ENCODE peak calls at places on chromosomes 2 and 18, in seven cellular contexts. A, I, J, Z, E, S and Y are unnamed samples.

GRCh38 chr2:132761437-132761836 is 91.4 kb upstream of the LYPD1 start:
- DNase-seq in E (no peak), J (no peak), Z (no peak), A (no peak), I (no peak), S (no peak), Y (no peak)

GRCh38 chr2:229511524-229511923 is 202.8 kb downstream of the DNER start:
- DNase-seq in E (no peak), A (no peak), I (no peak), S (no peak), Z (no peak), J (no peak), Y (no peak)

GRCh38 chr2:127094509-127095366 is 12.2 kb downstream of the BIN1 start:
- DNase-seq in S (no peak), Z (no peak), A (no peak), E (no peak), J (no peak), I (no peak), Y (no peak)

GRCh38 chr2:232532406-232532805 is 6.4 kb downstream of the CHRND start:
- DNase-seq in I (no peak), E (no peak), A (no peak), Z (no peak), J (no peak), S (no peak), Y (no peak)

GRCh38 chr2:223918671-223919134 is 26.4 kb downstream of the WDFY1 start:
- DNase-seq in E (no peak), I (no peak), Z (no peak), J (no peak), S (no peak), A (no peak), Y (no peak)

GRCh38 chr18:35215026-35215425 is 25.8 kb upstream of the ZNF397 start:
- DNase-seq in A (no peak), J (no peak), S (no peak), E (no peak), Z (no peak), I (no peak), Y (no peak)

GRCh38 chr2:127142663-127143630 is 36.0 kb upstream of the BIN1 start:
- DNase-seq in A (no peak), J (no peak), I (no peak), E (peak), S (no peak), Z (no peak), Y (no peak)

GRCh38 chr18:79522451-79523220 is 126.9 kb downstream of the NFATC1 start:
- DNase-seq in A (no peak), I (no peak), S (no peak), J (peak), E (no peak), Z (no peak), Y (no peak)

GRCh38 chr2:69945900-69946299 is 15.5 kb downstream of the ASPRV1 start:
- DNase-seq in Z (no peak), E (no peak), A (no peak), S (peak), I (no peak), J (no peak), Y (no peak)

GRCh38 chr2:45786831-45787357 is 135.4 kb downstream of the PRKCE start:
- DNase-seq in J (no peak), E (peak), S (no peak), Z (no peak), A (no peak), I (no peak), Y (no peak)

GRCh38 chr2:222982010-222982908 is 69.7 kb upstream of the KCNE4 start:
- DNase-seq in S (peak), J (peak), E (peak), Z (no peak), I (peak), A (peak), Y (no peak)

GRCh38 chr2:131105156-131105949 is at the start of gene PLEKHB2:
- DNase-seq in J (peak), I (peak), S (peak), A (peak), Z (peak), E (peak), Y (peak)
- TF ChIP-seq CTCF in J (peak), I (peak), S (peak), A (peak), Z (peak), E (no peak), Y (peak)

GRCh38 chr2:41400057-41400665 is 647.7 kb upstream of the PKDCC start:
- DNase-seq in E (peak), A (no peak), I (peak), Z (no peak), J (no peak), S (peak), Y (no peak)
- TF ChIP-seq CTCF in E (peak), A (no peak), I (peak), Z (no peak), J (no peak), S (peak), Y (peak)

GRCh38 chr2:62642429-62643099 is 62.9 kb upstream of the EHBP1 start:
- DNase-seq in Z (no peak), I (no peak), J (no peak), S (no peak), E (no peak), A (no peak), Y (no peak)
- TF ChIP-seq CTCF in Z (no peak), I (no peak), J (no peak), S (no peak), E (no peak), A (no peak), Y (no peak)

GRCh38 chr2:128735296-128735960 is 416.8 kb upstream of the HS6ST1 start:
- DNase-seq in E (no peak), S (no peak), J (no peak), Z (no peak), A (no peak), I (no peak), Y (no peak)

GRCh38 chr2:128733450-128733849 is 414.8 kb upstream of the HS6ST1 start:
- DNase-seq in J (no peak), A (no peak), S (no peak), I (no peak), E (no peak), Z (no peak), Y (no peak)

GRCh38 chr2:128732976-128733431 is 414.3 kb upstream of the HS6ST1 start:
- DNase-seq in I (peak), S (peak), A (peak), J (no peak), E (peak), Z (no peak), Y (no peak)

GRCh38 chr2:128736046-128736688 is 417.5 kb upstream of the HS6ST1 start:
- DNase-seq in I (no peak), A (no peak), S (no peak), E (peak), J (no peak), Z (no peak), Y (no peak)

GRCh38 chr2:128734521-128735295 is 416.0 kb upstream of the HS6ST1 start:
- DNase-seq in S (no peak), E (peak), J (no peak), Z (no peak), I (peak), A (no peak), Y (no peak)
- TF ChIP-seq CTCF in S (no peak), E (no peak), J (no peak), Z (no peak), I (no peak), A (no peak), Y (no peak)

GRCh38 chr2:157800838-157801495 is 75.2 kb downstream of the ACVR1 start:
- DNase-seq in I (no peak), J (no peak), S (no peak), E (no peak), A (no peak), Z (no peak), Y (no peak)
- TF ChIP-seq CTCF in I (no peak), J (no peak), S (no peak), E (no peak), A (no peak), Z (no peak), Y (no peak)

GRCh38 chr2:191728710-191729597 is 51.0 kb downstream of the NABP1 start:
- DNase-seq in J (no peak), A (no peak), E (peak), Z (no peak), I (peak), S (peak), Y (no peak)
- TF ChIP-seq CTCF in J (no peak), A (no peak), E (peak), Z (no peak), I (no peak), S (no peak), Y (no peak)